ENCODE peak calls at places on chromosomes 4 and X, in seven cellular contexts. C, P, G, M, U, B and K are unnamed samples.
A peak's percentile ranks its signal among the peaks of the same experiment; 100 is the strongest.

GRCh38 chrX:134806707-134807038 is 148.4 kb upstream of the PLAC1 start:
- DNase-seq in C (no peak), P (no peak), G (no peak), M (no peak), U (no peak), B (no peak), K (no peak)

GRCh38 chrX:150768580-150769190 is 75.5 kb downstream of the MTMR1 start:
- DNase-seq in C (no peak), P (no peak), G (no peak), M (no peak), U (no peak), B (no peak), K (no peak)

GRCh38 chr4:164918956-164919355 is 42.0 kb downstream of the APELA start:
- DNase-seq in C (no peak), P (no peak), G (no peak), M (no peak), U (no peak), B (no peak), K (no peak)

GRCh38 chr4:147638365-147638764 is 21.2 kb downstream of the TMEM184C start:
- DNase-seq in C (no peak), P (no peak), G (peak; percentile 45), M (no peak), U (no peak), B (no peak), K (no peak)

GRCh38 chr4:84847978-84848377 is 118.5 kb downstream of the WDFY3 start:
- DNase-seq in C (no peak), P (no peak), G (no peak), M (no peak), U (no peak), B (no peak), K (no peak)

GRCh38 chr4:102404551-102404969 is 59.3 kb upstream of the SLC39A8 start:
- DNase-seq in C (no peak), P (no peak), G (peak; percentile 9), M (no peak), U (no peak), B (no peak), K (no peak)

GRCh38 chr4:92791876-92792490 is 488.2 kb downstream of the GRID2 start:
- DNase-seq in C (no peak), P (no peak), G (no peak), M (no peak), U (peak; percentile 23), B (no peak), K (no peak)

GRCh38 chrX:123274796-123275195 is 90.7 kb downstream of the GRIA3 start:
- DNase-seq in C (no peak), P (no peak), G (no peak), M (no peak), U (no peak), B (no peak), K (no peak)

GRCh38 chr4:124183926-124184325 is 528.6 kb downstream of the ANKRD50 start:
- DNase-seq in C (no peak), P (no peak), G (no peak), M (no peak), U (no peak), B (no peak), K (no peak)

GRCh38 chr4:75658881-75659280 is 14.3 kb downstream of the G3BP2 start:
- DNase-seq in C (no peak), P (no peak), G (no peak), M (no peak), U (no peak), B (no peak), K (no peak)

GRCh38 chr4:41507292-41507933 is 30.5 kb upstream of the LIMCH1 start:
- DNase-seq in C (no peak), P (no peak), G (no peak), M (no peak), U (no peak), B (no peak), K (peak; percentile 81)

GRCh38 chr4:120228086-120228485 is 161.4 kb upstream of the MAD2L1 start:
- DNase-seq in C (peak; percentile 7), P (no peak), G (no peak), M (no peak), U (no peak), B (no peak), K (peak; percentile 60)

GRCh38 chr4:53055716-53056413 is 193.7 kb downstream of the RASL11B start:
- DNase-seq in C (no peak), P (no peak), G (no peak), M (no peak), U (no peak), B (no peak), K (no peak)

GRCh38 chrX:143437439-143437838 is 79.8 kb downstream of the SPANXN3 start:
- DNase-seq in C (no peak), P (no peak), G (peak; percentile 53), M (no peak), U (peak; percentile 46), B (no peak), K (peak; percentile 52)

GRCh38 chrX:29231800-29232199 is 644.6 kb downstream of the IL1RAPL1 start:
- DNase-seq in C (no peak), P (no peak), G (peak; percentile 3), M (no peak), U (no peak), B (no peak), K (peak; percentile 4)
- TF ChIP-seq CTCF in C (peak; percentile 60), P (no peak), G (peak; percentile 32), M (no peak), U (peak; percentile 47), B (peak; percentile 43), K (peak; percentile 19)

GRCh38 chr4:6106156-6106555 is 87.9 kb upstream of the C4orf50 start:
- DNase-seq in C (no peak), P (peak; percentile 17), G (no peak), M (no peak), U (no peak), B (no peak), K (no peak)
- TF ChIP-seq CTCF in C (no peak), P (no peak), G (no peak), M (no peak), U (no peak), B (no peak), K (no peak)

GRCh38 chr4:77376788-77377460 is 219.9 kb downstream of the CCNG2 start:
- DNase-seq in C (no peak), P (no peak), G (peak; percentile 70), M (no peak), U (no peak), B (no peak), K (no peak)
- TF ChIP-seq CTCF in C (no peak), P (no peak), G (peak; percentile 68), M (no peak), U (no peak), B (no peak), K (no peak)

GRCh38 chr4:20301161-20301560 is 49.5 kb downstream of the SLIT2 start:
- DNase-seq in C (no peak), P (no peak), G (no peak), M (no peak), U (no peak), B (no peak), K (no peak)

GRCh38 chr4:20311863-20312262 is 60.2 kb downstream of the SLIT2 start:
- DNase-seq in C (no peak), P (no peak), G (no peak), M (no peak), U (no peak), B (no peak), K (no peak)

DNA sequence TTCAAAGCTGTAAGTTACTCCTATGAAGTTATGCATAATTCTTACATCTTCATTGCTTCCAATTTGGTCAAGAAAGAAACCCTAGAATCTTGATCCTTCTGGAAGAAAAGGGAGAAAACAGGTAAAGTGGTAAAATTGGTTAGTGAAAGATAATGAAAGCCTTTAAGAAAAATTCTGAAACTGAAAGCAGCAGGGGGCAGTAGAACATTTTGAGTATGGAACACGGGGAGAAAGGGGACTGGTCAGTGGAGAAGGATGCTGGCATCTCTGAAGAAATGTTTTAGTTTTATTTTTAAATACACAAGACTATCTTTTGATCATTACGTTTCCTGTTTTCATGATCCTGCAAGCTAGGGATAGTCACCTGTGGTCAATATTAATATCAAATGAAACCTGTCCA is 54.3 kb downstream of the SLIT2 start:
- DNase-seq in C (no peak), P (no peak), G (peak; percentile 32), M (no peak), U (peak; percentile 24), B (no peak), K (peak; percentile 34)
- TF ChIP-seq CTCF in C (peak; percentile 45), P (no peak), G (peak; percentile 24), M (peak; percentile 33), U (peak; percentile 45), B (no peak), K (no peak)